ENCODE peak calls at places on chromosomes 11 and 22, in five cellular contexts. J is activated CD4-positive, alpha-beta T cell treated with anti-CD3 and anti-CD28 coated beads for 36 hours; F is PC-9; B is NCI-H1092 treated with DMSO at 0.1 percent for 48 hours; E is HS-5. K is an unnamed sample.

GRCh38 chr11:72088076-72088806 is 7.6 kb downstream of the LRRC51 start:
- DNase-seq in J (no peak), F (no peak), E (no peak), B (no peak), K (no peak)

GRCh38 chr11:2293396-2294339 is 8.1 kb downstream of the C11orf21 start:
- DNase-seq in F (no peak), J (no peak), B (no peak), E (no peak), K (no peak)

GRCh38 chr11:63915961-63916836 is 765 bp downstream of the RCOR2 start:
- DNase-seq in B (peak), F (peak), E (no peak), J (peak), K (no peak)

GRCh38 chr11:122319842-122320555 is 204.0 kb upstream of the BLID start:
- DNase-seq in B (no peak), E (no peak), F (no peak), J (no peak), K (no peak)

GRCh38 chr22:49867303-49868250 is 13.9 kb downstream of the ZBED4 start:
- DNase-seq in E (no peak), F (no peak), J (no peak), B (no peak), K (no peak)

GRCh38 chr22:36258750-36259619 is 6.1 kb downstream of the APOL1 start:
- DNase-seq in J (peak), F (no peak), E (no peak), B (no peak), K (no peak)

GRCh38 chr22:48581821-48582469 is 1245.7 kb downstream of the BRD1 start:
- DNase-seq in F (no peak), B (no peak), E (no peak), J (no peak), K (peak)

GRCh38 chr11:121318848-121319834 is 26.6 kb downstream of the SC5D start:
- DNase-seq in B (peak), F (peak), J (peak), E (no peak), K (peak)

GRCh38 chr11:9250139-9250582 is 15.0 kb downstream of the DENND5A start:
- DNase-seq in E (no peak), J (peak), B (no peak), F (no peak), K (no peak)

GRCh38 chr11:108618529-108618928 is 25.0 kb upstream of the EXPH5 start:
- DNase-seq in B (no peak), E (no peak), F (no peak), J (no peak), K (peak)

GRCh38 chr11:26186389-26186788 is 145.5 kb upstream of the ANO3 start:
- DNase-seq in J (no peak), B (no peak), E (no peak), F (no peak), K (peak)

GRCh38 chr22:26549902-26550497 is 37.7 kb upstream of the TFIP11 start:
- DNase-seq in F (no peak), J (no peak), E (no peak), B (no peak), K (no peak)